ENCODE peak calls at places on chromosomes 2 and 18, in ten cellular contexts. U, F, B, Y, C, Q, X, Z, W and G are unnamed samples.
A peak's percentile ranks its signal among the peaks of the same experiment; 100 is the strongest.

GRCh38 chr2:101342625-101343008 is 34.1 kb upstream of the RNF149 start:
- DNase-seq in C (no peak), Q (no peak), Y (no peak), Z (no peak), F (no peak), B (no peak), X (no peak), U (no peak), W (no peak), G (no peak)

GRCh38 chr2:16927398-16927797 is 261.8 kb upstream of the CYRIA start:
- DNase-seq in Y (no peak), X (no peak), B (no peak), Q (no peak), C (no peak), F (no peak), Z (no peak), U (no peak), W (no peak), G (no peak)

GRCh38 chr2:150882751-150883520 is 378.7 kb downstream of the RBM43 start:
- DNase-seq in Z (no peak), W (no peak), X (peak; percentile 34), B (no peak), U (no peak), F (no peak), Y (no peak), Q (no peak), C (no peak), G (no peak)

GRCh38 chr18:42113529-42114191 is 158.6 kb downstream of the PIK3C3 start:
- DNase-seq in F (no peak), Q (no peak), U (no peak), B (no peak), Z (no peak), Y (no peak), W (no peak), X (peak; percentile 45), C (no peak), G (no peak)

GRCh38 chr2:233976690-233977294 is 59.6 kb downstream of the TRPM8 start:
- DNase-seq in C (no peak), Z (peak; percentile 24), W (no peak), Q (no peak), F (peak; percentile 67), B (peak; percentile 60), U (no peak), Y (peak; percentile 71), X (peak; percentile 69), G (peak; percentile 71)

GRCh38 chr18:74288730-74289129 is 3.0 kb downstream of the CYB5A start:
- DNase-seq in Q (peak; percentile 27), F (no peak), Z (no peak), Y (no peak), W (no peak), X (peak; percentile 37), B (no peak), U (no peak), C (no peak), G (no peak)

GRCh38 chr2:177422271-177422670 is 29.7 kb downstream of the AGPS start:
- DNase-seq in C (no peak), Y (no peak), U (no peak), F (no peak), X (peak; percentile 54), Z (no peak), Q (no peak), W (no peak), B (no peak), G (no peak)

GRCh38 chr2:105144128-105144940 is 97.2 kb upstream of the GPR45 start:
- DNase-seq in Z (no peak), B (no peak), F (peak; percentile 1), Y (no peak), X (no peak), W (no peak), Q (no peak), C (no peak), U (no peak), G (no peak)

GRCh38 chr2:233450854-233451575 is 96.7 kb downstream of the DGKD start:
- DNase-seq in X (no peak), Y (no peak), Q (no peak), C (peak; percentile 42), B (no peak), Z (no peak), F (no peak), U (no peak), W (no peak), G (no peak)

GRCh38 chr18:4672152-4672551 is 217.0 kb upstream of the DLGAP1 start:
- DNase-seq in X (no peak), Y (no peak), F (no peak), W (no peak), U (no peak), C (no peak), B (no peak), Z (no peak), Q (no peak), G (no peak)

GRCh38 chr2:24508878-24509277 is 17.8 kb downstream of the NCOA1 start:
- DNase-seq in B (no peak), C (no peak), Z (no peak), W (no peak), Y (peak; percentile 15), X (peak; percentile 49), U (no peak), F (no peak), Q (no peak), G (no peak)

GRCh38 chr2:11482473-11483031 is 16.6 kb upstream of the E2F6 start:
- DNase-seq in Q (peak; percentile 65), U (peak; percentile 64), F (no peak), W (no peak), X (no peak), Z (no peak), B (no peak), C (no peak), Y (no peak), G (no peak)

GRCh38 chr2:191899442-191899841 is 52.6 kb upstream of the CAVIN2 start:
- DNase-seq in Y (peak; percentile 94), Z (no peak), C (no peak), Q (no peak), X (peak; percentile 92), F (no peak), U (no peak), W (no peak), B (peak; percentile 48), G (no peak)

GRCh38 chr2:147182260-147182659 is 662.6 kb upstream of the ACVR2A start:
- DNase-seq in Y (peak; percentile 88), F (no peak), U (no peak), X (no peak), Z (no peak), Q (no peak), W (no peak), B (no peak), C (no peak), G (no peak)

GRCh38 chr2:158968396-158969161 is at the start of gene TANC1:
- DNase-seq in W (no peak), X (peak; percentile 95), Y (peak; percentile 80), U (peak; percentile 96), B (peak; percentile 78), Z (peak; percentile 43), Q (peak; percentile 94), F (peak; percentile 53), C (peak; percentile 96), G (peak; percentile 88)

GRCh38 chr2:235954888-235955480 is 213.2 kb downstream of the GBX2 start:
- DNase-seq in C (no peak), W (no peak), Y (no peak), U (no peak), B (no peak), Q (no peak), X (no peak), Z (no peak), F (no peak), G (no peak)

GRCh38 chr2:207149253-207150213 is 16.2 kb downstream of the KLF7 start:
- DNase-seq in Y (no peak), Z (no peak), X (no peak), Q (no peak), F (no peak), B (no peak), C (no peak), U (peak; percentile 41), W (no peak), G (no peak)

GRCh38 chr2:20496069-20496468 is 49.2 kb downstream of the RHOB start:
- DNase-seq in Q (no peak), U (peak; percentile 15), F (no peak), Z (no peak), X (peak; percentile 31), C (peak; percentile 57), Y (peak; percentile 68), W (no peak), B (peak; percentile 66), G (no peak)

GRCh38 chr18:50928551-50928950 is 39.3 kb upstream of the ELAC1 start:
- DNase-seq in U (no peak), C (no peak), X (peak; percentile 48), Y (no peak), B (peak; percentile 1), F (no peak), W (no peak), Z (no peak), Q (no peak), G (no peak)

GRCh38 chr2:121707920-121708361 is 28.7 kb downstream of the NIFK start:
- DNase-seq in B (no peak), Y (peak; percentile 51), X (no peak), W (no peak), Z (no peak), Q (no peak), C (no peak), U (no peak), F (no peak), G (no peak)

GRCh38 chr2:82234283-82234682 is 1929.7 kb upstream of the LRRTM1 start:
- DNase-seq in Z (no peak), X (no peak), Y (no peak), F (no peak), U (no peak), W (no peak), Q (no peak), B (no peak), C (no peak), G (no peak)

GRCh38 chr2:95333888-95334338 is 36.8 kb downstream of the KCNIP3 start:
- DNase-seq in U (peak; percentile 20), Y (peak; percentile 96), Z (no peak), W (no peak), Q (peak; percentile 54), B (peak; percentile 83), F (no peak), C (no peak), X (peak; percentile 91), G (peak; percentile 75)

GRCh38 chr2:235234711-235235110 is 259.1 kb upstream of the AGAP1 start:
- DNase-seq in W (no peak), B (no peak), Z (no peak), Q (no peak), Y (no peak), X (peak; percentile 59), U (no peak), F (no peak), C (no peak), G (no peak)

GRCh38 chr18:44079602-44080001 is 601.1 kb upstream of the SETBP1 start:
- DNase-seq in C (no peak), Y (peak; percentile 86), B (no peak), Z (no peak), W (no peak), Q (no peak), F (no peak), X (peak; percentile 92), U (no peak), G (no peak)

GRCh38 chr2:182132605-182133004 is 147.0 kb downstream of the PPP1R1C start:
- DNase-seq in Z (no peak), C (no peak), U (no peak), F (no peak), X (peak; percentile 14), W (no peak), Y (no peak), B (no peak), Q (no peak), G (no peak)

GRCh38 chr2:184923751-184924150 is 325.4 kb downstream of the ZNF804A start:
- DNase-seq in Y (no peak), F (no peak), X (peak; percentile 22), U (no peak), Q (no peak), B (no peak), C (no peak), W (no peak), Z (no peak), G (no peak)